ENCODE peak calls at places on chromosomes 16 and 17, in ten cellular contexts. One of them, this sample, is unnamed.

GRCh38 chr16:57809843-57810196 is 7.5 kb upstream of the KIFC3 start:
- DNase-seq in lower leg skin: no peak
- DNase-seq in WTC11: no peak
- DNase-seq in NB4: no peak
- DNase-seq in K562: peak
- DNase-seq in SK-N-SH: no peak
- DNase-seq in Caco-2: no peak
- DNase-seq in RWPE1: no peak
- DNase-seq in adrenal gland: peak
- DNase-seq in CD4-positive, alpha-beta T cell: no peak
- DNase-seq in this sample: no peak

GRCh38 chr16:89720520-89720858 is 209 bp downstream of the VPS9D1 start:
- DNase-seq in adrenal gland: peak
- DNase-seq in lower leg skin: no peak
- DNase-seq in CD4-positive, alpha-beta T cell: no peak
- DNase-seq in SK-N-SH: peak
- DNase-seq in WTC11: peak
- DNase-seq in Caco-2: peak
- DNase-seq in NB4: no peak
- DNase-seq in RWPE1: no peak
- DNase-seq in K562: no peak
- DNase-seq in this sample: no peak

GRCh38 chr16:68756250-68757051 is 19.4 kb downstream of the CDH1 start:
- DNase-seq in adrenal gland: no peak
- DNase-seq in WTC11: no peak
- DNase-seq in lower leg skin: no peak
- DNase-seq in K562: no peak
- DNase-seq in RWPE1: peak
- DNase-seq in NB4: peak
- DNase-seq in Caco-2: peak
- DNase-seq in CD4-positive, alpha-beta T cell: peak
- DNase-seq in SK-N-SH: no peak
- DNase-seq in this sample: no peak

GRCh38 chr17:81735181-81736102 is 23.4 kb downstream of the SLC25A10 start:
- DNase-seq in SK-N-SH: no peak
- DNase-seq in CD4-positive, alpha-beta T cell: no peak
- DNase-seq in lower leg skin: no peak
- DNase-seq in RWPE1: no peak
- DNase-seq in K562: peak
- DNase-seq in adrenal gland: no peak
- DNase-seq in WTC11: no peak
- DNase-seq in Caco-2: no peak
- DNase-seq in NB4: peak
- DNase-seq in this sample: no peak

GRCh38 chr16:46830902-46831647 is at the start of gene C16orf87:
- DNase-seq in SK-N-SH: peak
- DNase-seq in Caco-2: peak
- DNase-seq in WTC11: peak
- DNase-seq in NB4: peak
- DNase-seq in lower leg skin: peak
- DNase-seq in K562: peak
- DNase-seq in CD4-positive, alpha-beta T cell: peak
- DNase-seq in RWPE1: peak
- DNase-seq in adrenal gland: peak
- DNase-seq in this sample: peak

GRCh38 chr16:11697319-11697718 is 29.1 kb downstream of the SNN start:
- DNase-seq in RWPE1: no peak
- DNase-seq in Caco-2: no peak
- DNase-seq in SK-N-SH: no peak
- DNase-seq in lower leg skin: peak
- DNase-seq in NB4: no peak
- DNase-seq in adrenal gland: no peak
- DNase-seq in CD4-positive, alpha-beta T cell: no peak
- DNase-seq in K562: no peak
- DNase-seq in WTC11: no peak
- DNase-seq in this sample: no peak

GRCh38 chr17:82231562-82232321 is 2.9 kb downstream of the SLC16A3 start:
- DNase-seq in RWPE1: no peak
- DNase-seq in lower leg skin: no peak
- DNase-seq in WTC11: peak
- DNase-seq in adrenal gland: no peak
- DNase-seq in CD4-positive, alpha-beta T cell: no peak
- DNase-seq in K562: peak
- DNase-seq in SK-N-SH: no peak
- DNase-seq in NB4: peak
- DNase-seq in Caco-2: peak
- DNase-seq in this sample: no peak

GRCh38 chr16:59880626-59881025 is 1146.5 kb upstream of the GOT2 start:
- DNase-seq in WTC11: no peak
- DNase-seq in lower leg skin: no peak
- DNase-seq in Caco-2: no peak
- DNase-seq in SK-N-SH: no peak
- DNase-seq in CD4-positive, alpha-beta T cell: no peak
- DNase-seq in K562: no peak
- DNase-seq in adrenal gland: no peak
- DNase-seq in NB4: no peak
- DNase-seq in RWPE1: no peak
- DNase-seq in this sample: no peak

GRCh38 chr17:63930951-63931575 is 1.1 kb downstream of the CD79B start:
- DNase-seq in WTC11: peak
- DNase-seq in RWPE1: no peak
- DNase-seq in Caco-2: no peak
- DNase-seq in NB4: peak
- DNase-seq in adrenal gland: peak
- DNase-seq in lower leg skin: peak
- DNase-seq in SK-N-SH: peak
- DNase-seq in CD4-positive, alpha-beta T cell: peak
- DNase-seq in K562: peak
- DNase-seq in this sample: no peak

GRCh38 chr17:58210922-58211321 is 8.1 kb downstream of the MKS1 start:
- DNase-seq in adrenal gland: no peak
- DNase-seq in WTC11: no peak
- DNase-seq in NB4: peak
- DNase-seq in RWPE1: no peak
- DNase-seq in Caco-2: no peak
- DNase-seq in CD4-positive, alpha-beta T cell: no peak
- DNase-seq in SK-N-SH: no peak
- DNase-seq in K562: peak
- DNase-seq in lower leg skin: peak
- DNase-seq in this sample: no peak
- TF ChIP-seq CTCF in adrenal gland: no peak
- TF ChIP-seq CTCF in WTC11: no peak
- TF ChIP-seq CTCF in NB4: peak
- TF ChIP-seq CTCF in RWPE1: no peak
- TF ChIP-seq CTCF in Caco-2: peak
- TF ChIP-seq CTCF in CD4-positive, alpha-beta T cell: no peak
- TF ChIP-seq CTCF in SK-N-SH: peak
- TF ChIP-seq CTCF in K562: peak
- TF ChIP-seq CTCF in lower leg skin: no peak
- TF ChIP-seq CTCF in this sample: no peak

DNA sequence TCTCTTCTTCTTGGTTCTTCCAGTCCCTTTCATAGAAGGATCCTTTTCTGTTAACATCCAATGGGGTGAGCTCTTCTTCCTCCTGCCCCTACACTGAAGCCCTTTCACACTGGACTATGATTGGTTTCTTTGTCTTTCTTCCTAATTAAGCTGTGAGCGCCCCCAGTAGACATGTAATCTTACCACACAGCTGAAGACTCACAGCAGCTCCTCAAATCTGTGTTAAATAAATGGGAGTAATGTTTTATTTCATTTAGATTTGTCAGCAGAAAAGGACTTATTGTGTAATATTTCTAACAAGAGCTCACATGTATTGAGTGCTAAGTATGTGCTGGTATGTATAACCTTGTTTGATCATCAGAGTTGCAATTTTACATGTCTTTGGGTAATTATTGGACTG is 55.7 kb downstream of the TOX3 start:
- DNase-seq in Caco-2: no peak
- DNase-seq in NB4: no peak
- DNase-seq in WTC11: no peak
- DNase-seq in CD4-positive, alpha-beta T cell: no peak
- DNase-seq in K562: no peak
- DNase-seq in adrenal gland: no peak
- DNase-seq in RWPE1: no peak
- DNase-seq in lower leg skin: no peak
- DNase-seq in SK-N-SH: no peak
- DNase-seq in this sample: no peak
- TF ChIP-seq CTCF in Caco-2: no peak
- TF ChIP-seq CTCF in NB4: no peak
- TF ChIP-seq CTCF in WTC11: no peak
- TF ChIP-seq CTCF in CD4-positive, alpha-beta T cell: no peak
- TF ChIP-seq CTCF in K562: no peak
- TF ChIP-seq CTCF in adrenal gland: no peak
- TF ChIP-seq CTCF in RWPE1: no peak
- TF ChIP-seq CTCF in lower leg skin: no peak
- TF ChIP-seq CTCF in SK-N-SH: no peak
- TF ChIP-seq CTCF in this sample: no peak

DNA sequence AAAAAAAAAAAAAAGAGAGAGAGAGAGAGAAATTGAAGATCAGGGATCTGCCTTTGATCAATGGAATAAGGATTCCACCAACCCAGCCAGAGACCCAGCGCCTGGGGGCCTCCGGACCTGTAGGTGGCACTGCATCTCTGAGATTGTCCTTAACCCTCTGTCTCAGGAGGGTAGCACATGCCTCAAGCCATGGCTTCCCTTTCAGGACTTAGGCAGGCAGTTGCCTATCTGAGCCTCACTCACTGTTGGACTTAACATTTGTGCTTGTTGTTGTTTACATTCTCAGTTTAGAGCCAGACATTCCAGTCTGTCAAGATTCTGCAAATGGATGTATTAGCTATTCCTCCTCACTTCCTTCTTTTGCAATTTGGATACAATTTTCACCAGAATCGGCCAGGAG is 5.1 kb upstream of the SCNN1B start:
- DNase-seq in CD4-positive, alpha-beta T cell: no peak
- DNase-seq in SK-N-SH: peak
- DNase-seq in lower leg skin: no peak
- DNase-seq in WTC11: peak
- DNase-seq in NB4: peak
- DNase-seq in adrenal gland: no peak
- DNase-seq in RWPE1: no peak
- DNase-seq in K562: peak
- DNase-seq in Caco-2: no peak
- DNase-seq in this sample: no peak
- TF ChIP-seq CTCF in CD4-positive, alpha-beta T cell: no peak
- TF ChIP-seq CTCF in SK-N-SH: peak
- TF ChIP-seq CTCF in lower leg skin: no peak
- TF ChIP-seq CTCF in WTC11: no peak
- TF ChIP-seq CTCF in NB4: peak
- TF ChIP-seq CTCF in adrenal gland: no peak
- TF ChIP-seq CTCF in RWPE1: peak
- TF ChIP-seq CTCF in K562: peak
- TF ChIP-seq CTCF in Caco-2: peak
- TF ChIP-seq CTCF in this sample: peak

DNA sequence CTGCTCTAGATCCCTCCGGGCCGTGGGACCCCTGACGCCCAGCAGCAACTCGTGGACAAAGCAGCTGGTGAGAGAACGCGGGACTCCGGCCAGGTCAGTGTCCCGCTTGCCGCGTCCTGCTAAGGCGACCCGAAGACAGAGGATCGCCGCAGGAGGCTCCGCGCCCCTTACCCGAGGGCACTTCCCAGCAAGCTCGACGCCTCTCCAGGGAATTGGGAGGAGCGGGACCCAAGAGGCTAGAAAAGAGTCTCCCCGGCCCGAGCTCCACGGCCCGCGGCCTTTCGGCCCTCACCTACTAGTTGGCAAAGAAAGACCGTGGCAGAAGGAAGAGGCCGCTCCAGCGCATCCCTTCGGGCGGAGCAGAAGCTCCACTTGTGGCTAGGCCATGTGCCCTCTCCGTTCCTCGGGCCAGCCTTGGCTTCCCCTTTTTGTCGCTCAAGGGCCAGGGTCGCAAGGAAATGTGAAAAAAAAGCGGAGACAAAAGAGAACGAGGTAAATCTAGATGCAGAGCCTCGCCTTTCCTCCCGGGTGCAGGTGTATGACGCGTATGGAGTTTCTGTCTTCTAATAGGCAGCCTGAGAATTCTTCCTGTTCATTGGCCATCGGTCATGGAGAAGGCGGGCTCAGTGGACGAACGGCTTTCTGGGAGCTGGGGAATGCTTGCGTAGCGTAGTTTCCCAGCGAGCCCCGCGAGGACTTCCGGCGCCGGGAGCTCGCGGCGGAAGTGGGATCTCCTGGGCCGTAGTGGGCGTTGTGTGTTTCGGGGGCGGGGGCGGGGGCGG is at the start of gene ZNF213:
- DNase-seq in SK-N-SH: peak
- DNase-seq in adrenal gland: peak
- DNase-seq in Caco-2: peak
- DNase-seq in K562: peak
- DNase-seq in NB4: peak
- DNase-seq in CD4-positive, alpha-beta T cell: peak
- DNase-seq in WTC11: peak
- DNase-seq in lower leg skin: peak
- DNase-seq in RWPE1: peak
- DNase-seq in this sample: peak
- TF ChIP-seq CTCF in SK-N-SH: no peak
- TF ChIP-seq CTCF in adrenal gland: peak
- TF ChIP-seq CTCF in Caco-2: no peak
- TF ChIP-seq CTCF in K562: no peak
- TF ChIP-seq CTCF in NB4: no peak
- TF ChIP-seq CTCF in CD4-positive, alpha-beta T cell: no peak
- TF ChIP-seq CTCF in WTC11: no peak
- TF ChIP-seq CTCF in lower leg skin: no peak
- TF ChIP-seq CTCF in RWPE1: no peak
- TF ChIP-seq CTCF in this sample: no peak

GRCh38 chr16:66562409-66562808 is 3.8 kb upstream of the CMTM1 start:
- DNase-seq in lower leg skin: no peak
- DNase-seq in Caco-2: no peak
- DNase-seq in NB4: no peak
- DNase-seq in WTC11: no peak
- DNase-seq in CD4-positive, alpha-beta T cell: no peak
- DNase-seq in RWPE1: no peak
- DNase-seq in adrenal gland: no peak
- DNase-seq in SK-N-SH: no peak
- DNase-seq in K562: no peak
- DNase-seq in this sample: no peak
- TF ChIP-seq CTCF in lower leg skin: no peak
- TF ChIP-seq CTCF in Caco-2: no peak
- TF ChIP-seq CTCF in NB4: no peak
- TF ChIP-seq CTCF in WTC11: no peak
- TF ChIP-seq CTCF in CD4-positive, alpha-beta T cell: peak
- TF ChIP-seq CTCF in RWPE1: peak
- TF ChIP-seq CTCF in adrenal gland: no peak
- TF ChIP-seq CTCF in SK-N-SH: peak
- TF ChIP-seq CTCF in K562: no peak
- TF ChIP-seq CTCF in this sample: no peak

GRCh38 chr17:62592305-62593099 is 35.0 kb upstream of the MRC2 start:
- DNase-seq in SK-N-SH: no peak
- DNase-seq in CD4-positive, alpha-beta T cell: no peak
- DNase-seq in RWPE1: peak
- DNase-seq in adrenal gland: no peak
- DNase-seq in lower leg skin: no peak
- DNase-seq in NB4: no peak
- DNase-seq in Caco-2: no peak
- DNase-seq in K562: no peak
- DNase-seq in WTC11: no peak
- DNase-seq in this sample: no peak
- TF ChIP-seq CTCF in SK-N-SH: peak
- TF ChIP-seq CTCF in CD4-positive, alpha-beta T cell: no peak
- TF ChIP-seq CTCF in RWPE1: no peak
- TF ChIP-seq CTCF in adrenal gland: no peak
- TF ChIP-seq CTCF in lower leg skin: no peak
- TF ChIP-seq CTCF in NB4: no peak
- TF ChIP-seq CTCF in Caco-2: no peak
- TF ChIP-seq CTCF in K562: no peak
- TF ChIP-seq CTCF in WTC11: no peak
- TF ChIP-seq CTCF in this sample: peak